ENCODE peak calls at places on chromosomes 7 and 10, in ten cellular contexts. N is H9, D is cardiac muscle cell, P is colonic mucosa, O is RWPE2, S is GM23338, L is sigmoid colon, E is ovary, X is body of pancreas, J is endodermal cell. U is an unnamed sample.

GRCh38 chr10:112525215-112525614 is 78.2 kb downstream of the VTI1A start:
- DNase-seq in E (no peak), P (no peak), O (no peak), X (no peak), N (no peak), J (no peak), L (no peak), D (no peak), S (no peak), U (no peak)

GRCh38 chr10:121580276-121581116 is 17.7 kb downstream of the FGFR2 start:
- DNase-seq in O (no peak), S (peak; percentile 90), N (peak; percentile 93), X (no peak), L (no peak), D (no peak), J (peak; percentile 88), P (no peak), E (no peak), U (no peak)

GRCh38 chr10:71158251-71158650 is 54.1 kb upstream of the UNC5B start:
- DNase-seq in X (no peak), D (no peak), S (no peak), P (no peak), L (no peak), J (no peak), O (no peak), E (no peak), N (no peak), U (no peak)

GRCh38 chr10:42959833-42960232 is 117.0 kb upstream of the RET start:
- DNase-seq in L (peak; percentile 35), X (peak; percentile 1), O (peak; percentile 21), J (no peak), N (no peak), E (no peak), P (no peak), S (no peak), D (no peak), U (no peak)

GRCh38 chr7:150317748-150318444 is 5.3 kb upstream of the LRRC61 start:
- DNase-seq in D (no peak), O (no peak), L (no peak), N (no peak), S (peak; percentile 19), P (no peak), X (no peak), E (no peak), J (peak; percentile 39), U (no peak)

GRCh38 chr10:104350146-104350635 is 3.4 kb upstream of the CFAP58 start:
- DNase-seq in E (no peak), L (no peak), D (peak; percentile 68), X (no peak), O (no peak), P (peak; percentile 31), J (peak; percentile 50), S (peak; percentile 81), N (no peak), U (no peak)

GRCh38 chr10:13360587-13360986 is 12.5 kb upstream of the SEPHS1 start:
- DNase-seq in J (no peak), N (no peak), O (no peak), X (no peak), E (no peak), P (no peak), D (no peak), L (no peak), S (no peak), U (no peak)

GRCh38 chr7:48154792-48155413 is 16.4 kb upstream of the ABCA13 start:
- DNase-seq in J (peak; percentile 75), X (peak; percentile 73), D (peak; percentile 33), E (no peak), O (no peak), L (no peak), S (peak; percentile 57), P (peak; percentile 81), N (no peak), U (no peak)

GRCh38 chr7:105003275-105003674 is 10.7 kb upstream of the KMT2E start:
- DNase-seq in L (peak; percentile 77), D (no peak), E (no peak), O (no peak), X (peak; percentile 54), P (no peak), J (no peak), S (no peak), N (no peak), U (no peak)

GRCh38 chr10:44933451-44933850 is 22.3 kb downstream of the TMEM72 start:
- DNase-seq in J (no peak), P (no peak), L (peak; percentile 58), E (no peak), O (no peak), N (no peak), S (no peak), X (no peak), D (no peak), U (no peak)

DNA sequence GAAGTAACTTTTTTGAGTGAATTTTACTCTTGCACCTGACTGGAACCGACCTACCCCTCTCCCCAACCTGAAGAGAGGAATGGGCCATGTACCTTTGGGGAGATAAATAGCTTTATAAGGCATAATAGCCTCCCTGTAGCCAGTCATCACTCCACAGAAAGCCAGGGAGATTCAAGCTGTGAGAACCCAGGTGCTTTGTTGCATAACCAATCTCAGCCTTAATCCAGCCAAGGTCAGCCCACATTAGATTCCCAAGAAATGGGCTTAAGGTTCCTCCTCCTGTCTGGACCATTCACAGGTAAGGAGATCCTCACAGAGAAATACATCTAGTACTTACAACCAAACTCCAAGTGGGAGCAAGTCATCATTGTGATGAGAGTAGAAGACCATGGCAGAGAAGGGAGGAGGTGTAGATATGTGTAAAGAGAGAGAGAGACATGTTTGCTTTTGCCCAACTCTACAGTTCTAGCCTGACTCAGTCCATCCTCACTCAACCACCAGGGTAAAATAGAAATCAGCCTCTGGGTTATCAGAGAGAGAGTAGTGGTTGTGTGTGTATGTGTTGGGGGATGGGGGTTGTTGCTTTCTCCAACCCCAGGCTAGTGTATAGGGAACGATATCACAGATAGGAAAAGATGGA is 23.6 kb downstream of the SKIDA1 start:
- DNase-seq in X (no peak), P (no peak), L (no peak), E (no peak), S (no peak), N (no peak), J (peak; percentile 60), D (no peak), O (no peak), U (no peak)
- H3K4me1 ChIP-seq in X (peaks cover 9% of the 10 kb centered on the region), P (no peaks in the 10 kb centered on the region), L (peaks cover 8% of the 10 kb centered on the region), E (no peaks in the 10 kb centered on the region), S (peaks cover 84% of the 10 kb centered on the region), N (peaks cover 22% of the 10 kb centered on the region), J (peaks cover 42% of the 10 kb centered on the region), D (peaks cover 75% of the 10 kb centered on the region), O (peaks cover 3% of the 10 kb centered on the region), U (peaks cover 5% of the 10 kb centered on the region)

DNA sequence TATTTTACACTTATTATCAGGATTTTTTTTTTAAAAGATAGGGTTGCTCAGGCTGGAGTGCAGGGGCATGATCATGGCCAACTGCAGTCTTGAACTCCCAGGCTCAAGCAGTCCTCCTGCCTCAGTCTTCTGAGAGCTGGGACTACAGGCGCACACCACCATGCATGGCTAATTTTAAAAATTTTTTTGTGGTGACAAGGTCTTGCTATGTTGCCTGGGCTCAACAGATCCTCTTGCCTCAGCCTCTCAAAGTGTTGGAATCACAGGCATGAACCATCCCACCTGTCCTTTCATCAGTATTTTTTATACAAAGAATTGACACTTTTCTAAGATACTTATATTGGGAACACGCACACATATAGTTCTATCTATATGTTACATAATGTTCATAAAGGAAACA is 99.3 kb downstream of the PIP4K2A start:
- DNase-seq in E (no peak), J (no peak), S (no peak), P (no peak), O (no peak), D (no peak), N (no peak), L (no peak), X (no peak), U (no peak)
- H3K27ac ChIP-seq in E (no peak overlapping the region), J (no peak overlapping the region), S (no peak overlapping the region), P (no peak overlapping the region), O (no peak overlapping the region), D (peak overlapping the region; percentile 92), N (no peak overlapping the region), L (no peak overlapping the region), X (no peak overlapping the region), U (no peak overlapping the region)

GRCh38 chr7:108660465-108660864 is 90.8 kb downstream of the DNAJB9 start:
- DNase-seq in O (no peak), P (no peak), D (no peak), X (no peak), L (no peak), N (no peak), E (no peak), S (peak; percentile 61), J (no peak), U (no peak)
- TF ChIP-seq CTCF in O (peak; percentile 26), P (no peak), D (peak; percentile 33), X (peak; percentile 15), L (no peak), N (peak; percentile 71), E (no peak), S (peak; percentile 82), J (peak; percentile 77), U (no peak)

GRCh38 chr7:92745241-92745640 is 91.1 kb downstream of the CDK6 start:
- DNase-seq in O (no peak), L (no peak), J (no peak), E (no peak), N (no peak), X (no peak), D (no peak), S (no peak), P (no peak), U (no peak)
- H3K4me1 ChIP-seq in O (peaks cover 64% of the 10 kb centered on the region), L (peaks cover 34% of the 10 kb centered on the region), J (no peaks in the 10 kb centered on the region), E (peaks cover 1% of the 10 kb centered on the region), N (no peaks in the 10 kb centered on the region), X (peaks cover 26% of the 10 kb centered on the region), D (no peaks in the 10 kb centered on the region), S (peaks cover 22% of the 10 kb centered on the region), P (no peaks in the 10 kb centered on the region), U (no peaks in the 10 kb centered on the region)

GRCh38 chr7:31855530-31855929 is 168.5 kb downstream of the PPP1R17 start:
- DNase-seq in L (no peak), E (no peak), S (no peak), O (no peak), X (no peak), P (no peak), N (no peak), J (no peak), D (no peak), U (no peak)
- H3K27ac ChIP-seq in L (no peak overlapping the region), E (no peak overlapping the region), S (no peak overlapping the region), O (no peak overlapping the region), X (no peak overlapping the region), P (no peak overlapping the region), N (no peak overlapping the region), J (no peak overlapping the region), D (no peak overlapping the region), U (no peak overlapping the region)

GRCh38 chr10:4650572-4650971 is 175.4 kb upstream of the AKR1E2 start:
- DNase-seq in P (no peak), E (no peak), O (no peak), D (no peak), J (no peak), S (no peak), L (no peak), X (no peak), N (no peak), U (no peak)
- TF ChIP-seq CTCF in P (no peak), E (no peak), O (no peak), D (no peak), J (no peak), S (no peak), L (no peak), X (no peak), N (no peak), U (no peak)

U was measured in esophagus squamous epithelium.